ENCODE peak calls at places on chromosomes 2 and 18, in seven cellular contexts. U, J, Y, O, B, E and W are unnamed samples.

GRCh38 chr2:224838335-224838734 is 122.2 kb upstream of the CCDC195 start:
- DNase-seq in E (peak; percentile 91), J (no peak), U (no peak), B (no peak), Y (no peak), O (no peak), W (no peak)

GRCh38 chr2:26011990-26012856 is 21.7 kb upstream of the RAB10 start:
- DNase-seq in B (peak; percentile 82), Y (peak; percentile 77), O (peak; percentile 54), J (peak; percentile 90), U (peak; percentile 40), E (peak; percentile 66), W (peak; percentile 66)

GRCh38 chr18:34650121-34650545 is 60.0 kb upstream of the DTNA start:
- DNase-seq in O (no peak), E (peak; percentile 79), Y (no peak), B (no peak), J (no peak), U (no peak), W (no peak)

GRCh38 chr2:189199797-189200196 is 20.2 kb upstream of the COL5A2 start:
- DNase-seq in Y (no peak), O (no peak), U (no peak), J (no peak), E (no peak), B (no peak), W (no peak)

GRCh38 chr18:31042068-31042390 is 513 bp downstream of the DSC3 start:
- DNase-seq in E (no peak), J (peak; percentile 17), B (no peak), Y (no peak), O (no peak), U (no peak), W (no peak)

GRCh38 chr18:37287601-37288000 is 278.0 kb downstream of the CELF4 start:
- DNase-seq in E (no peak), U (no peak), Y (no peak), O (no peak), B (no peak), J (no peak), W (no peak)

GRCh38 chr18:46161721-46162421 is 57.7 kb downstream of the HAUS1 start:
- DNase-seq in J (no peak), E (no peak), B (no peak), O (no peak), Y (no peak), U (no peak), W (no peak)

GRCh38 chr2:234690569-234691225 is 193.8 kb upstream of the ARL4C start:
- DNase-seq in J (no peak), U (no peak), O (no peak), E (peak; percentile 71), Y (no peak), B (no peak), W (no peak)

GRCh38 chr2:740446-741293 is 63.5 kb upstream of the TMEM18 start:
- DNase-seq in Y (peak; percentile 80), J (peak; percentile 100), B (peak; percentile 81), U (peak; percentile 85), E (peak; percentile 68), O (peak; percentile 44), W (peak; percentile 93)

GRCh38 chr2:37652199-37652640 is 19.2 kb downstream of the CDC42EP3 start:
- DNase-seq in Y (no peak), E (peak; percentile 60), B (no peak), O (no peak), U (no peak), J (no peak), W (no peak)

GRCh38 chr18:56789004-56789888 is 138.1 kb downstream of the WDR7 start:
- DNase-seq in Y (no peak), E (peak; percentile 26), J (peak; percentile 52), B (no peak), U (no peak), O (peak; percentile 73), W (no peak)

GRCh38 chr2:20868377-20868776 is 45.5 kb upstream of the LDAH start:
- DNase-seq in U (no peak), J (no peak), B (no peak), E (no peak), O (no peak), Y (no peak), W (no peak)

GRCh38 chr2:231545105-231545902 is 15.1 kb upstream of the NMUR1 start:
- DNase-seq in B (peak; percentile 76), Y (peak; percentile 64), O (peak; percentile 44), E (peak; percentile 79), U (no peak), J (no peak), W (no peak)

GRCh38 chr18:24964213-24964612 is 387.8 kb downstream of the ZNF521 start:
- DNase-seq in O (no peak), B (no peak), Y (no peak), J (no peak), E (peak; percentile 43), U (peak; percentile 21), W (no peak)

GRCh38 chr2:39514825-39515224 is 77.7 kb upstream of the MAP4K3 start:
- DNase-seq in U (no peak), B (no peak), Y (no peak), O (no peak), J (no peak), E (no peak), W (no peak)
- H3K4me1 ChIP-seq in U (peaks cover 48% of the 10 kb centered on the region), B (peaks cover 69% of the 10 kb centered on the region), Y (peaks cover 40% of the 10 kb centered on the region), O (peaks cover 73% of the 10 kb centered on the region), J (peaks cover 35% of the 10 kb centered on the region), E (peaks cover 35% of the 10 kb centered on the region), W (peaks cover 62% of the 10 kb centered on the region)

DNA sequence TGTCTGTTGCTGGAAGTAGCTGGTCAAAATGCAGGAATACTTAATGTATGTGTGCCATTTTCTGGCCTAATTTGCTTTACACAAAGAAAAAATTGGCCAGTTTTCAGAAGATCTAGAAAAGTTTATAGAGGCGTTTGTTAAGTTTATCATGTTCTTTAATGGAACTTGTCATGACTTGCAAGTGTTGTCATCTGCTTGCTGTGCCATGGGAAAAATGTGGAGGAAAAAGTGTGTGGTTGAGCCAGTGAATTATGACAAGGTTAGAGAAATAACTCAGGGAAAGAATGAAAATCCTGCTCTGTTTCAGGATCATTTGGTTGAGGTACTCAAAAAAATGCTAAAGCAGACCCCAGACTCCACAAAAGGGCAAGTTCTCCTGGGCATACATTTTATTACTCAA is 301.6 kb upstream of the CDH2 start:
- DNase-seq in E (no peak), U (no peak), Y (no peak), O (no peak), J (no peak), B (no peak), W (no peak)
- H3K4me3 ChIP-seq in E (no peak overlapping the region), U (no peak overlapping the region), Y (no peak overlapping the region), O (no peak overlapping the region), J (no peak overlapping the region), B (no peak overlapping the region), W (no peak overlapping the region)

GRCh38 chr2:62016957-62017356 is 111.5 kb downstream of the COMMD1 start:
- DNase-seq in O (no peak), B (no peak), Y (no peak), U (no peak), J (no peak), E (no peak), W (no peak)

GRCh38 chr2:62010632-62011276 is 105.3 kb downstream of the COMMD1 start:
- DNase-seq in U (no peak), Y (no peak), O (no peak), E (no peak), J (no peak), B (no peak), W (no peak)

DNA sequence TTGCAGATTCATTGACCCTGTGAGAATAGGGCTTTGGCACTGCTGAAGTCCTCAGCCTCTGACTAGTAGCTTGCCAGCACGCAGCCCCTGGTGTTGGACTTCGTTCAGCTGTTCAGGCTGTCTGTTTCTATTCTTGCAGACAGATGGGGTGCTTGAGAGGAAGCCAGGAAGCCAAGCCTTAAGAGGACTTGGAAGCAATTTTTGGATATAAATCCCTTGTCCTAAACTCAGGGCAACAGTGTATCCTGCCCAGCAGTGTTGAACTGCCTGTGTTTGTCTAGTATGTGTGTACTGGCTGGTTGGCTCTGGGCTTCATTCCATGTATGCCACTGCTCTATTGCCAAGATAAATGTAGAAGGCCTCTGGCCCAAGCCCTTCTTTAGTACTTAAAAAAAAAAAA is 108.6 kb downstream of the COMMD1 start:
- DNase-seq in E (peak; percentile 89), Y (no peak), B (no peak), J (peak; percentile 77), O (peak; percentile 79), U (peak; percentile 34), W (peak; percentile 92)
- TF ChIP-seq CTCF in E (peak; percentile 43), Y (no peak), B (peak; percentile 26), J (peak; percentile 37), O (peak; percentile 68), U (peak; percentile 30), W (no peak)

GRCh38 chr2:68372435-68372834 is 7.4 kb downstream of the PLEK start:
- DNase-seq in Y (no peak), U (no peak), B (no peak), O (no peak), J (no peak), E (no peak), W (no peak)

GRCh38 chr2:68374184-68374583 is 9.1 kb downstream of the PLEK start:
- DNase-seq in E (no peak), O (no peak), B (no peak), U (no peak), Y (no peak), J (no peak), W (no peak)

GRCh38 chr2:68379184-68379708 is 14.2 kb downstream of the PLEK start:
- DNase-seq in E (no peak), O (no peak), Y (no peak), J (no peak), B (no peak), U (no peak), W (no peak)

GRCh38 chr2:68375522-68376040 is 10.5 kb downstream of the PLEK start:
- DNase-seq in O (no peak), E (no peak), B (no peak), Y (no peak), J (no peak), U (no peak), W (no peak)

GRCh38 chr2:68377137-68377780 is 12.2 kb downstream of the PLEK start:
- DNase-seq in U (no peak), Y (no peak), J (no peak), E (no peak), O (no peak), B (no peak), W (no peak)
- H3K4me1 ChIP-seq in U (no peaks in the 10 kb centered on the region), Y (no peaks in the 10 kb centered on the region), J (no peaks in the 10 kb centered on the region), E (no peaks in the 10 kb centered on the region), O (peaks cover 3% of the 10 kb centered on the region), B (no peaks in the 10 kb centered on the region), W (no peaks in the 10 kb centered on the region)

GRCh38 chr2:218406949-218407703 is 7.5 kb downstream of the CTDSP1 start:
- DNase-seq in U (peak; percentile 72), Y (peak; percentile 68), B (peak; percentile 87), E (peak; percentile 73), O (peak; percentile 48), J (peak; percentile 50), W (peak; percentile 90)

GRCh38 chr2:218407717-218408116 is 8.0 kb downstream of the CTDSP1 start:
- DNase-seq in U (no peak), E (no peak), Y (no peak), O (no peak), B (no peak), J (no peak), W (peak; percentile 70)

GRCh38 chr2:218405365-218406208 is 5.9 kb downstream of the CTDSP1 start:
- DNase-seq in B (peak; percentile 73), E (no peak), O (no peak), Y (peak; percentile 50), J (peak; percentile 25), U (peak; percentile 37), W (peak; percentile 80)

GRCh38 chr2:218404351-218405145 is 4.9 kb downstream of the CTDSP1 start:
- DNase-seq in Y (peak; percentile 32), J (peak; percentile 46), U (no peak), E (no peak), O (no peak), B (no peak), W (peak; percentile 71)

GRCh38 chr2:218406209-218406948 is 6.7 kb downstream of the CTDSP1 start:
- DNase-seq in E (peak; percentile 93), U (peak; percentile 98), O (peak; percentile 98), J (peak; percentile 99), B (peak; percentile 99), Y (peak; percentile 97), W (peak; percentile 98)
- H3K4me3 ChIP-seq in E (peak overlapping the region; percentile 50), U (peak overlapping the region; percentile 60), O (peak overlapping the region; percentile 57), J (peak overlapping the region; percentile 27), B (peak overlapping the region; percentile 53), Y (no peak overlapping the region), W (peak overlapping the region; percentile 54)